ENCODE peak calls at places on chromosomes 1 and 21, in seven cellular contexts. D, J, Z, R, L, W and P are unnamed samples.

GRCh38 chr1:1217621-1218523 is 3.9 kb upstream of the TNFRSF4 start:
- DNase-seq in D (no peak), J (no peak), Z (no peak), R (no peak), L (no peak), W (no peak), P (no peak)

GRCh38 chr1:53526451-53527101 is 67.4 kb downstream of the DMRTB1 start:
- DNase-seq in D (no peak), J (peak), Z (no peak), R (no peak), L (peak), W (no peak), P (no peak)

GRCh38 chr1:39076799-39077148 is 50.6 kb downstream of the NDUFS5 start:
- DNase-seq in D (no peak), J (no peak), Z (no peak), R (no peak), L (no peak), W (no peak), P (no peak)

GRCh38 chr1:113868387-113869083 is 3.0 kb downstream of the PTPN22 start:
- DNase-seq in D (no peak), J (no peak), Z (no peak), R (no peak), L (no peak), W (no peak), P (no peak)

GRCh38 chr1:18668750-18669404 is 38.2 kb downstream of the PAX7 start:
- DNase-seq in D (no peak), J (no peak), Z (no peak), R (no peak), L (no peak), W (peak), P (no peak)

GRCh38 chr1:235434001-235434400 is 66.8 kb downstream of the TBCE start:
- DNase-seq in D (no peak), J (no peak), Z (no peak), R (no peak), L (no peak), W (no peak), P (no peak)

GRCh38 chr1:201701831-201702230 is 127.1 kb upstream of the IPO9 start:
- DNase-seq in D (no peak), J (no peak), Z (no peak), R (no peak), L (no peak), W (no peak), P (no peak)

GRCh38 chr1:160428655-160429054 is 28.3 kb downstream of the VANGL2 start:
- DNase-seq in D (peak), J (peak), Z (peak), R (no peak), L (no peak), W (peak), P (no peak)

GRCh38 chr1:167121375-167122120 is 27.7 kb downstream of the STYXL2 start:
- DNase-seq in D (peak), J (no peak), Z (peak), R (peak), L (no peak), W (peak), P (no peak)

GRCh38 chr21:42150458-42151085 is 68.4 kb upstream of the ABCG1 start:
- DNase-seq in D (no peak), J (no peak), Z (no peak), R (no peak), L (no peak), W (no peak), P (no peak)

GRCh38 chr1:156086256-156086662 is 4.0 kb upstream of the MEX3A start:
- DNase-seq in D (peak), J (no peak), Z (no peak), R (no peak), L (no peak), W (peak), P (no peak)

GRCh38 chr1:55816456-55816794 is 601.3 kb upstream of the USP24 start:
- DNase-seq in D (no peak), J (no peak), Z (no peak), R (no peak), L (no peak), W (no peak), P (no peak)

GRCh38 chr21:38929137-38929536 is 123.4 kb downstream of the ETS2 start:
- DNase-seq in D (no peak), J (no peak), Z (no peak), R (no peak), L (no peak), W (no peak), P (no peak)

GRCh38 chr1:203163891-203164635 is 11.6 kb downstream of the MYBPH start:
- DNase-seq in D (no peak), J (no peak), Z (no peak), R (no peak), L (no peak), W (no peak), P (no peak)

GRCh38 chr1:31839662-31840343 is 24.0 kb upstream of the SPOCD1 start:
- DNase-seq in D (no peak), J (no peak), Z (no peak), R (no peak), L (no peak), W (no peak), P (no peak)

GRCh38 chr1:65393345-65393744 is 27.1 kb upstream of the LEPR start:
- DNase-seq in D (no peak), J (no peak), Z (no peak), R (no peak), L (no peak), W (no peak), P (no peak)

GRCh38 chr1:74673351-74674111 is at the start of gene ERICH3:
- DNase-seq in D (peak), J (no peak), Z (peak), R (no peak), L (no peak), W (no peak), P (no peak)

GRCh38 chr1:180198186-180198585 is 31.9 kb upstream of the LHX4 start:
- DNase-seq in D (no peak), J (no peak), Z (no peak), R (no peak), L (no peak), W (no peak), P (no peak)

GRCh38 chr1:47449702-47450552 is 12.1 kb downstream of the FOXD2 start:
- DNase-seq in D (peak), J (no peak), Z (peak), R (no peak), L (no peak), W (peak), P (no peak)

GRCh38 chr1:109985251-109986053 is 887 bp downstream of the AHCYL1 start:
- DNase-seq in D (no peak), J (no peak), Z (no peak), R (no peak), L (no peak), W (no peak), P (no peak)

GRCh38 chr21:29238967-29239289 is 59.8 kb upstream of the BACH1 start:
- DNase-seq in D (no peak), J (no peak), Z (no peak), R (no peak), L (no peak), W (no peak), P (no peak)

GRCh38 chr1:234605493-234605982 is 4.4 kb downstream of the IRF2BP2 start:
- DNase-seq in D (no peak), J (no peak), Z (no peak), R (no peak), L (no peak), W (no peak), P (no peak)

GRCh38 chr1:204074274-204075115 is 1.6 kb downstream of the SOX13 start:
- DNase-seq in D (peak), J (no peak), Z (peak), R (no peak), L (peak), W (peak), P (no peak)

GRCh38 chr1:189658381-189658780 is 819.3 kb downstream of the BRINP3 start:
- DNase-seq in D (no peak), J (no peak), Z (no peak), R (no peak), L (no peak), W (peak), P (no peak)

GRCh38 chr1:233790662-233791371 is 113.7 kb upstream of the SLC35F3 start:
- DNase-seq in D (no peak), J (peak), Z (peak), R (no peak), L (no peak), W (peak), P (peak)

GRCh38 chr1:35426097-35426586 is 131.1 kb downstream of the KIAA0319L start:
- DNase-seq in D (no peak), J (no peak), Z (peak), R (no peak), L (no peak), W (no peak), P (no peak)

GRCh38 chr1:185843971-185844370 is 109.8 kb downstream of the HMCN1 start:
- DNase-seq in D (no peak), J (no peak), Z (no peak), R (no peak), L (no peak), W (no peak), P (no peak)

GRCh38 chr1:8211620-8212442 is 106.1 kb upstream of the SLC45A1 start:
- DNase-seq in D (peak), J (peak), Z (no peak), R (no peak), L (peak), W (peak), P (peak)

GRCh38 chr1:112743174-112744018 is 28.3 kb upstream of the PPM1J start:
- DNase-seq in D (no peak), J (no peak), Z (no peak), R (no peak), L (no peak), W (no peak), P (no peak)

GRCh38 chr1:80217377-80217986 is 1211.0 kb upstream of the ADGRL4 start:
- DNase-seq in D (no peak), J (peak), Z (peak), R (no peak), L (no peak), W (peak), P (peak)
- TF ChIP-seq CTCF in D (peak), J (peak), Z (no peak), R (peak), L (peak), W (peak), P (peak)

GRCh38 chr1:199243423-199244061 is 604.7 kb downstream of the PTPRC start:
- DNase-seq in D (peak), J (no peak), Z (peak), R (no peak), L (no peak), W (peak), P (no peak)
- TF ChIP-seq CTCF in D (peak), J (peak), Z (peak), R (peak), L (no peak), W (peak), P (peak)

DNA sequence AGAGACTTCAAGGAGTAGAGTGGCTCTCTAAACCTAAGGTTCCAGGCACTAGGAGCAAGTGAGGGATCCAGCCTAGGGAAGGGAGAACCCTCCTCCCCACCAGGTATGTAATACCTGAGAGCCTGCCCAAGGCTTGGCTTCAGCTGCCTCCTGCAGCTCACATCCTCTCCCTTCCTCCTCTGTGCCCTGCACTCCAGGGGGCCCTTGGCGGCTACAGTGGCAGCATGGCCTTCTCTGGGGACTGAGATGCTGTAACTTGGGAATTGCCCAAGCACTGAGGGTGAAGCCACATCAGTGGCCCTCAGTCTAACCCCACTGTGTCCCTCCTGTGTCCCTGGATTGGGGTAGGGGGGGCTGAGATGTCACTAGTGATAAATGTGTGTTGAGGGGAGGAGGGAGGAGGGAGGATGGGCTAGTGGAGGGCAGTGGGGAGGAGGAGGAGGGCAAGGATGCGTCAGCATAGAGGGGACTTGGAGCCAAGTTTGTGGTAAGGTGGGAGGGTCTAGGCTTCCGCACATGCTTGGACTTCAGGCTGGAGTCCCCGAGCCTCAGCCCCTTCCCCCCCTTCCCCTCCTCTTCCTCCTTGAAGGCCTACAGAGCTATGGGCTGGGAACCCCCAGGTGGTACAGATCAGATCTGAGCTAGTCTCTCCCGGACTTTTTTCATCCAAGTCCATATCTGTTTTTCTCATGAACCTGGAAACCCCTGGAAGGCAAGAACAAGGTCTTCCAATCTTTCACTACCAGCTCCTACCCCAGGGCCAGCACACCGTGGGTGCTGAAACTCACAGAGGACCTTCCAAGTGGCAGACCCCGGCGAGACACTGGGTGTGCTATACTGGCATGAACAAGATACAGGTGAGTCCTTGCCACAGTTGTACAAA is 17.5 kb downstream of the COL9A2 start:
- DNase-seq in D (no peak), J (no peak), Z (no peak), R (no peak), L (no peak), W (no peak), P (no peak)
- TF ChIP-seq CTCF in D (no peak), J (no peak), Z (no peak), R (no peak), L (no peak), W (no peak), P (no peak)

DNA sequence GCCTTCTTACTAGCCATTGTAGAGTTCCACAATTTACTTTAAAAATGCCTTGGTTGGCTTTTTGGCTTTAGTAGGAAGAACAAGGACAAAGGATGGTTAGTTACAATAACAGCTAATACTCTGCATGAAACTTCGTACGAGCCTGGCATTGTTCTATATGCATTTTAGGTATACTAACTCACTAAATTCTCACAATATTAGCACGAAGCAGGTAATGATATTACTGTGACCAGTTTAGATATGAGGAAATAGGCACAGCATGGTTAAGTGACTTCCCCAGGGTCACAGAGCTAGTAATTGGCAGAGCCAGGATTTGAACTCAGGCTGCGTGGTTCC is 50.5 kb upstream of the CYP2J2 start:
- DNase-seq in D (no peak), J (no peak), Z (no peak), R (no peak), L (no peak), W (no peak), P (no peak)
- TF ChIP-seq CTCF in D (no peak), J (no peak), Z (peak), R (peak), L (no peak), W (no peak), P (no peak)

DNA sequence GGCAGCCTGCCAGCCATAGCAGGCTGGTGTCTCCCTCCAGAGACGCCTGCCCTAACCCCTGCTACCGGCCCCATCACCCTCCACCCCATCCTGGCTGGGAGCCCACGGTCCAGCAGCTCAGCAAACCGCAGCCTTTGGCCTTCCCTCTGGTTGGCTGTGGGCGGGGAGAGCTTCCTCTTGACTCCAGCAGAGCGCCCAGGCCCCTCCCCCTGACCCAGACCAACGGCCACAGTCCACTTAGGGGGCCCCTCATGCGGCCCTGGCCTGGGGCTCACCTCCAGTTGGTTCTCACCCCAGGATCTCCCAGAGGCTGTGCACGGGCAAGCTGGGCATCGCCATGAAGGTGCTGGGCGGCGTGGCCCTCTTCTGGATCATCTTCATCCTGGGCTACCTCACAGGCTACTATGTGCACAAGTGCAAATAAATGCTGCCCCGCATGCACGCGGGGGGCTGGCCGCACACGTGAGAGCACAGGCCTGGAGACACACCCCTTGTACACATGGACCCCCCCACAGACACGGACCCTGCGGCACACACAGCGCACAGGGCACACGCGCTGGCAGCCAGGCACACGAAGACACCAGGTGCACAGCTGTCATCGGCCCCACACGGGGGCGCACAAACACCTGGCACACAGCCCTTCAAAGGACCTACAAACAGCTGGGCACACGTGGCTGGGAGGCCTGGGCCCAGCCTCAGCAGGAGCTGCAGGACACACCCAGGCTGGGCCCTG is 3.1 kb downstream of the SMIM1 start:
- DNase-seq in D (peak), J (peak), Z (peak), R (no peak), L (no peak), W (peak), P (peak)
- TF ChIP-seq CTCF in D (peak), J (no peak), Z (no peak), R (peak), L (no peak), W (peak), P (no peak)